ENCODE peak calls at places on chromosomes 2 and 18, in nine cellular contexts. H is neuronal stem cell, C is caudate nucleus, T is GM04504, A is vagina, P is NCI-H1436, N is endothelial cell, O is NCI-H510A treated with DMSO at 0.1 percent for 48 hours, I is T-helper 1 cell. D is an unnamed sample.

GRCh38 chr18:58454406-58455061 is 174.4 kb downstream of the ALPK2 start:
- DNase-seq in H (no peak), C (no peak), T (no peak), A (no peak), P (no peak), N (no peak), O (no peak), I (no peak), D (no peak)

GRCh38 chr2:148527488-148528340 is 116.8 kb upstream of the EPC2 start:
- DNase-seq in H (no peak), C (no peak), T (no peak), A (peak; percentile 81), P (no peak), N (no peak), O (no peak), I (no peak), D (no peak)

GRCh38 chr2:41066168-41066567 is 614.3 kb upstream of the SLC8A1 start:
- DNase-seq in H (no peak), C (no peak), T (no peak), A (no peak), P (no peak), N (no peak), O (no peak), I (no peak), D (no peak)

GRCh38 chr2:189444322-189444721 is 3.0 kb downstream of the WDR75 start:
- DNase-seq in H (no peak), C (no peak), T (no peak), A (no peak), P (no peak), N (no peak), O (no peak), I (no peak), D (no peak)

GRCh38 chr18:63410792-63411191 is 11.5 kb downstream of the VPS4B start:
- DNase-seq in H (no peak), C (no peak), T (peak; percentile 34), A (no peak), P (no peak), N (no peak), O (no peak), I (no peak), D (no peak)

GRCh38 chr18:35880788-35881455 is 91.6 kb upstream of the RMP24 start:
- DNase-seq in H (no peak), C (no peak), T (no peak), A (no peak), P (no peak), N (no peak), O (no peak), I (no peak), D (no peak)

GRCh38 chr2:33274524-33274923 is 201.9 kb upstream of the RASGRP3 start:
- DNase-seq in H (no peak), C (no peak), T (no peak), A (no peak), P (no peak), N (no peak), O (no peak), I (no peak), D (no peak)

GRCh38 chr18:50284226-50284885 is 3.0 kb upstream of the MBD1 start:
- DNase-seq in H (no peak), C (no peak), T (no peak), A (no peak), P (no peak), N (no peak), O (no peak), I (no peak), D (no peak)

GRCh38 chr2:65261676-65262075 is 34.0 kb downstream of the ACTR2 start:
- DNase-seq in H (no peak), C (no peak), T (no peak), A (no peak), P (no peak), N (no peak), O (no peak), I (no peak), D (no peak)

GRCh38 chr18:39635192-39635591 is 2069.6 kb upstream of the CELF4 start:
- DNase-seq in H (no peak), C (no peak), T (no peak), A (no peak), P (no peak), N (no peak), O (no peak), I (no peak), D (no peak)

GRCh38 chr2:46179037-46179621 is 118.1 kb upstream of the EPAS1 start:
- DNase-seq in H (no peak), C (no peak), T (peak; percentile 90), A (no peak), P (no peak), N (no peak), O (peak; percentile 42), I (peak; percentile 16), D (peak; percentile 51)

GRCh38 chr2:46404181-46404759 is 75.1 kb upstream of the TMEM247 start:
- DNase-seq in H (no peak), C (no peak), T (no peak), A (no peak), P (no peak), N (no peak), O (no peak), I (no peak), D (no peak)

GRCh38 chr2:2590796-2591541 is 259.9 kb upstream of the MYT1L start:
- DNase-seq in H (no peak), C (no peak), T (no peak), A (peak; percentile 88), P (no peak), N (no peak), O (no peak), I (no peak), D (no peak)

GRCh38 chr2:39023649-39024048 is 97.2 kb downstream of the SOS1 start:
- DNase-seq in H (no peak), C (no peak), T (no peak), A (no peak), P (no peak), N (no peak), O (no peak), I (no peak), D (no peak)

GRCh38 chr2:64404002-64404731 is 49.8 kb upstream of the LGALSL start:
- DNase-seq in H (peak; percentile 92), C (peak; percentile 20), T (no peak), A (no peak), P (no peak), N (peak; percentile 87), O (no peak), I (no peak), D (no peak)

GRCh38 chr2:183034806-183035205 is 3.5 kb downstream of the NCKAP1 start:
- DNase-seq in H (no peak), C (no peak), T (no peak), A (no peak), P (no peak), N (no peak), O (no peak), I (no peak), D (no peak)

GRCh38 chr2:200575957-200576356 is 9.9 kb upstream of the AOX1 start:
- DNase-seq in H (no peak), C (no peak), T (no peak), A (no peak), P (no peak), N (no peak), O (no peak), I (no peak), D (no peak)

D was measured in CD8-positive, alpha-beta T cell.